ENCODE peak calls at places on chromosomes 4 and X, in ten cellular contexts. One of them, this sample, is unnamed.

GRCh38 chrX:40945366-40945713 is 139.9 kb upstream of the USP9X start:
- DNase-seq in transverse colon: peak
- DNase-seq in GM23338: no peak
- DNase-seq in HCT116: peak
- DNase-seq in SK-N-MC: no peak
- DNase-seq in suprapubic skin: no peak
- DNase-seq in GM12892: no peak
- DNase-seq in sigmoid colon: peak
- DNase-seq in GM12878: peak
- DNase-seq in upper lobe of left lung: peak
- DNase-seq in this sample: peak

GRCh38 chrX:110836982-110837381 is 41.4 kb upstream of the CHRDL1 start:
- DNase-seq in transverse colon: no peak
- DNase-seq in GM23338: peak
- DNase-seq in HCT116: no peak
- DNase-seq in SK-N-MC: no peak
- DNase-seq in suprapubic skin: no peak
- DNase-seq in GM12892: no peak
- DNase-seq in sigmoid colon: no peak
- DNase-seq in GM12878: no peak
- DNase-seq in upper lobe of left lung: no peak
- DNase-seq in this sample: no peak

GRCh38 chr4:689498-690122 is 659 bp upstream of the SLC49A3 start:
- DNase-seq in transverse colon: no peak
- DNase-seq in GM23338: no peak
- DNase-seq in HCT116: no peak
- DNase-seq in SK-N-MC: no peak
- DNase-seq in suprapubic skin: peak
- DNase-seq in GM12892: no peak
- DNase-seq in sigmoid colon: no peak
- DNase-seq in GM12878: no peak
- DNase-seq in upper lobe of left lung: no peak
- DNase-seq in this sample: no peak

GRCh38 chrX:140149761-140150160 is 184.4 kb upstream of the CXorf66 start:
- DNase-seq in transverse colon: no peak
- DNase-seq in GM23338: peak
- DNase-seq in HCT116: no peak
- DNase-seq in SK-N-MC: no peak
- DNase-seq in suprapubic skin: no peak
- DNase-seq in GM12892: no peak
- DNase-seq in sigmoid colon: no peak
- DNase-seq in GM12878: no peak
- DNase-seq in upper lobe of left lung: no peak
- DNase-seq in this sample: no peak

GRCh38 chr4:123381996-123382395 is 14.6 kb upstream of the SPRY1 start:
- DNase-seq in transverse colon: no peak
- DNase-seq in GM23338: peak
- DNase-seq in HCT116: no peak
- DNase-seq in SK-N-MC: no peak
- DNase-seq in suprapubic skin: no peak
- DNase-seq in GM12892: no peak
- DNase-seq in sigmoid colon: no peak
- DNase-seq in GM12878: no peak
- DNase-seq in upper lobe of left lung: no peak
- DNase-seq in this sample: no peak

GRCh38 chr4:8410641-8411271 is 29.8 kb downstream of the ACOX3 start:
- DNase-seq in transverse colon: peak
- DNase-seq in GM23338: peak
- DNase-seq in HCT116: peak
- DNase-seq in SK-N-MC: no peak
- DNase-seq in suprapubic skin: no peak
- DNase-seq in GM12892: no peak
- DNase-seq in sigmoid colon: no peak
- DNase-seq in GM12878: no peak
- DNase-seq in upper lobe of left lung: peak
- DNase-seq in this sample: peak

GRCh38 chr4:146567396-146567795 is 45.7 kb upstream of the SLC10A7 start:
- DNase-seq in transverse colon: no peak
- DNase-seq in GM23338: peak
- DNase-seq in HCT116: no peak
- DNase-seq in SK-N-MC: peak
- DNase-seq in suprapubic skin: no peak
- DNase-seq in GM12892: no peak
- DNase-seq in sigmoid colon: no peak
- DNase-seq in GM12878: no peak
- DNase-seq in upper lobe of left lung: no peak
- DNase-seq in this sample: no peak

GRCh38 chr4:575281-576141 is 584 bp downstream of the TMEM271 start:
- DNase-seq in transverse colon: no peak
- DNase-seq in GM23338: peak
- DNase-seq in HCT116: no peak
- DNase-seq in SK-N-MC: no peak
- DNase-seq in suprapubic skin: no peak
- DNase-seq in GM12892: no peak
- DNase-seq in sigmoid colon: no peak
- DNase-seq in GM12878: no peak
- DNase-seq in upper lobe of left lung: no peak
- DNase-seq in this sample: peak

GRCh38 chr4:86554641-86555040 is 39.5 kb upstream of the PTPN13 start:
- DNase-seq in transverse colon: no peak
- DNase-seq in GM23338: no peak
- DNase-seq in HCT116: no peak
- DNase-seq in SK-N-MC: peak
- DNase-seq in suprapubic skin: no peak
- DNase-seq in GM12892: no peak
- DNase-seq in sigmoid colon: no peak
- DNase-seq in GM12878: no peak
- DNase-seq in upper lobe of left lung: no peak
- DNase-seq in this sample: no peak

GRCh38 chr4:38949416-38950051 is 81.9 kb downstream of the FAM114A1 start:
- DNase-seq in transverse colon: no peak
- DNase-seq in GM23338: no peak
- DNase-seq in HCT116: no peak
- DNase-seq in SK-N-MC: no peak
- DNase-seq in suprapubic skin: no peak
- DNase-seq in GM12892: no peak
- DNase-seq in sigmoid colon: no peak
- DNase-seq in GM12878: no peak
- DNase-seq in upper lobe of left lung: no peak
- DNase-seq in this sample: peak

GRCh38 chr4:38950734-38951133 is 81.5 kb downstream of the TMEM156 start:
- DNase-seq in transverse colon: no peak
- DNase-seq in GM23338: no peak
- DNase-seq in HCT116: no peak
- DNase-seq in SK-N-MC: no peak
- DNase-seq in suprapubic skin: no peak
- DNase-seq in GM12892: no peak
- DNase-seq in sigmoid colon: no peak
- DNase-seq in GM12878: no peak
- DNase-seq in upper lobe of left lung: no peak
- DNase-seq in this sample: no peak

GRCh38 chr4:38950159-38950558 is 82.0 kb downstream of the TMEM156 start:
- DNase-seq in transverse colon: no peak
- DNase-seq in GM23338: no peak
- DNase-seq in HCT116: no peak
- DNase-seq in SK-N-MC: no peak
- DNase-seq in suprapubic skin: no peak
- DNase-seq in GM12892: no peak
- DNase-seq in sigmoid colon: no peak
- DNase-seq in GM12878: no peak
- DNase-seq in upper lobe of left lung: no peak
- DNase-seq in this sample: no peak

GRCh38 chr4:38951598-38951997 is 80.6 kb downstream of the TMEM156 start:
- DNase-seq in transverse colon: no peak
- DNase-seq in GM23338: no peak
- DNase-seq in HCT116: no peak
- DNase-seq in SK-N-MC: no peak
- DNase-seq in suprapubic skin: no peak
- DNase-seq in GM12892: no peak
- DNase-seq in sigmoid colon: no peak
- DNase-seq in GM12878: no peak
- DNase-seq in upper lobe of left lung: no peak
- DNase-seq in this sample: no peak

GRCh38 chr4:38948551-38948950 is 80.9 kb downstream of the FAM114A1 start:
- DNase-seq in transverse colon: peak
- DNase-seq in GM23338: no peak
- DNase-seq in HCT116: no peak
- DNase-seq in SK-N-MC: no peak
- DNase-seq in suprapubic skin: no peak
- DNase-seq in GM12892: no peak
- DNase-seq in sigmoid colon: peak
- DNase-seq in GM12878: no peak
- DNase-seq in upper lobe of left lung: no peak
- DNase-seq in this sample: no peak
- TF ChIP-seq POLR2AphosphoS5 in transverse colon: peak
- TF ChIP-seq POLR2AphosphoS5 in GM23338: no peak
- TF ChIP-seq POLR2AphosphoS5 in HCT116: no peak
- TF ChIP-seq POLR2AphosphoS5 in SK-N-MC: no peak
- TF ChIP-seq POLR2AphosphoS5 in suprapubic skin: no peak
- TF ChIP-seq POLR2AphosphoS5 in GM12892: no peak
- TF ChIP-seq POLR2AphosphoS5 in sigmoid colon: peak
- TF ChIP-seq POLR2AphosphoS5 in GM12878: no peak
- TF ChIP-seq POLR2AphosphoS5 in upper lobe of left lung: no peak
- TF ChIP-seq POLR2AphosphoS5 in this sample: no peak

DNA sequence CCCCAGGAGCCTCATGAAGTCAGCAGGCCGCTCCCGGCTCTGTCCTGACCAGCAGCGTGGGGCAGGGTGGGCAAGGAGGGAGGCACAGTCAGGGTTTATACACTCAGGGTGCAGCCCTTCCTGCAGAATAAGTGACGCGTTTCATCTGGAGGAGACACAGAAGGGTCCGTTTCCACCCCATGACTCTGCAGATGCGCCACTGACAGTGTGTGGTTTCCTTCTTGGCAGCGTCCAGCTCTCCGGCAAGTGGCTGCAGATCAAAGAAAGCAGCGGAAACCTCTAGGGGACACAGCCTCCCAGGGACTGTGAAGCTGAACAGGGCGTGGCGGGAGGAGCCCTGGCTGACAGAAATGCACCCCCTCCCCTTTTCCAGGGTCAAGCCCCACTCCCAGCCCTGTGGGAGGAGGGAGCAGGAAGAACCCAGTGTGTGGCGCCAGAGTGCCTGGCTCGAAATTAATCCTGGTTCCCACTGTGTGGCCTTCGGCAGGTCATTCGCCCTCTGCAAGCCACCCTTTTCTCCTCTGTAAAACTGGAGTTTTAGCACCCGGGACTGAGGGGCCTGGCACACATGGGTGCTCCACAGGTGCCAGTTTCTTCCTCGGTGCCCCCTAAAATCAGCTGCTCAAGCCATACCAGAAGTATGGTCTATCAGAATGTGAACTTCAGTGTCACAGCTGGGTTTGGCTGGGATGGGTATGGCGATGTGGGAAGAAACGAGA is 17.3 kb upstream of the TBC1D14 start:
- DNase-seq in transverse colon: peak
- DNase-seq in GM23338: peak
- DNase-seq in HCT116: no peak
- DNase-seq in SK-N-MC: no peak
- DNase-seq in suprapubic skin: no peak
- DNase-seq in GM12892: no peak
- DNase-seq in sigmoid colon: peak
- DNase-seq in GM12878: no peak
- DNase-seq in upper lobe of left lung: peak
- DNase-seq in this sample: no peak
- TF ChIP-seq POLR2AphosphoS5 in transverse colon: no peak
- TF ChIP-seq POLR2AphosphoS5 in GM23338: no peak
- TF ChIP-seq POLR2AphosphoS5 in HCT116: no peak
- TF ChIP-seq POLR2AphosphoS5 in SK-N-MC: no peak
- TF ChIP-seq POLR2AphosphoS5 in suprapubic skin: no peak
- TF ChIP-seq POLR2AphosphoS5 in GM12892: no peak
- TF ChIP-seq POLR2AphosphoS5 in sigmoid colon: no peak
- TF ChIP-seq POLR2AphosphoS5 in GM12878: no peak
- TF ChIP-seq POLR2AphosphoS5 in upper lobe of left lung: peak
- TF ChIP-seq POLR2AphosphoS5 in this sample: no peak

GRCh38 chr4:71130827-71131603 is 137.6 kb downstream of the DCK start:
- DNase-seq in transverse colon: no peak
- DNase-seq in GM23338: peak
- DNase-seq in HCT116: no peak
- DNase-seq in SK-N-MC: no peak
- DNase-seq in suprapubic skin: no peak
- DNase-seq in GM12892: no peak
- DNase-seq in sigmoid colon: no peak
- DNase-seq in GM12878: no peak
- DNase-seq in upper lobe of left lung: no peak
- DNase-seq in this sample: no peak
- TF ChIP-seq POLR2AphosphoS5 in transverse colon: no peak
- TF ChIP-seq POLR2AphosphoS5 in GM23338: no peak
- TF ChIP-seq POLR2AphosphoS5 in HCT116: no peak
- TF ChIP-seq POLR2AphosphoS5 in SK-N-MC: no peak
- TF ChIP-seq POLR2AphosphoS5 in suprapubic skin: no peak
- TF ChIP-seq POLR2AphosphoS5 in GM12892: no peak
- TF ChIP-seq POLR2AphosphoS5 in sigmoid colon: no peak
- TF ChIP-seq POLR2AphosphoS5 in GM12878: no peak
- TF ChIP-seq POLR2AphosphoS5 in upper lobe of left lung: no peak
- TF ChIP-seq POLR2AphosphoS5 in this sample: no peak

GRCh38 chr4:88171206-88171605 is 12.8 kb upstream of the ABCG2 start:
- DNase-seq in transverse colon: no peak
- DNase-seq in GM23338: no peak
- DNase-seq in HCT116: no peak
- DNase-seq in SK-N-MC: no peak
- DNase-seq in suprapubic skin: no peak
- DNase-seq in GM12892: no peak
- DNase-seq in sigmoid colon: no peak
- DNase-seq in GM12878: no peak
- DNase-seq in upper lobe of left lung: no peak
- DNase-seq in this sample: no peak
- TF ChIP-seq POLR2AphosphoS5 in transverse colon: no peak
- TF ChIP-seq POLR2AphosphoS5 in GM23338: no peak
- TF ChIP-seq POLR2AphosphoS5 in HCT116: no peak
- TF ChIP-seq POLR2AphosphoS5 in SK-N-MC: no peak
- TF ChIP-seq POLR2AphosphoS5 in suprapubic skin: no peak
- TF ChIP-seq POLR2AphosphoS5 in GM12892: no peak
- TF ChIP-seq POLR2AphosphoS5 in sigmoid colon: no peak
- TF ChIP-seq POLR2AphosphoS5 in GM12878: no peak
- TF ChIP-seq POLR2AphosphoS5 in upper lobe of left lung: no peak
- TF ChIP-seq POLR2AphosphoS5 in this sample: no peak

This sample was measured in endothelial cell of umbilical vein.